ENCODE peak calls at places on chromosomes 11 and 22, in ten cellular contexts. A is tibial nerve, U is thoracic aorta, J is transverse colon, W is cardiac muscle cell, N is ovary, X is RWPE2, R is right lobe of liver, C is DND-41, Q is Caco-2. D is an unnamed sample. For H3K4me1, the result is how much of the 10 kb centered on the place peaks cover.

GRCh38 chr11:64752106-64752970 is 7.4 kb downstream of the PYGM start:
- DNase-seq in A (no peak), U (no peak), J (no peak), W (no peak), N (no peak), X (no peak), R (peak), C (no peak), Q (no peak), D (no peak)

GRCh38 chr11:117513666-117514065 is 186.0 kb downstream of the CEP164 start:
- DNase-seq in A (no peak), U (no peak), J (no peak), W (no peak), N (no peak), X (no peak), R (no peak), C (no peak), Q (no peak), D (no peak)

GRCh38 chr11:133821776-133822175 is 23.5 kb downstream of the SPATA19 start:
- DNase-seq in A (no peak), U (no peak), J (peak), W (peak), N (no peak), X (no peak), R (no peak), C (peak), Q (peak), D (no peak)

GRCh38 chr11:66784575-66784974 is 55.6 kb upstream of the SPTBN2 start:
- DNase-seq in A (no peak), U (no peak), J (no peak), W (no peak), N (no peak), X (no peak), R (no peak), C (no peak), Q (no peak), D (no peak)

GRCh38 chr11:123047265-123047946 is 14.5 kb downstream of the HSPA8 start:
- DNase-seq in A (no peak), U (no peak), J (no peak), W (no peak), N (no peak), X (no peak), R (no peak), C (no peak), Q (no peak), D (no peak)

GRCh38 chr22:37965940-37966664 is 12.6 kb downstream of the POLR2F start:
- DNase-seq in A (no peak), U (no peak), J (no peak), W (peak), N (no peak), X (no peak), R (no peak), C (no peak), Q (no peak), D (no peak)

GRCh38 chr11:33868646-33869461 is 23.0 kb downstream of the LMO2 start:
- DNase-seq in A (no peak), U (no peak), J (no peak), W (peak), N (peak), X (no peak), R (peak), C (no peak), Q (no peak), D (no peak)

GRCh38 chr11:128232588-128232987 is 354.8 kb downstream of the ETS1 start:
- DNase-seq in A (no peak), U (no peak), J (no peak), W (no peak), N (no peak), X (no peak), R (no peak), C (no peak), Q (no peak), D (no peak)

GRCh38 chr11:109851780-109852390 is 241.3 kb upstream of the ZC3H12C start:
- DNase-seq in A (no peak), U (no peak), J (no peak), W (no peak), N (no peak), X (no peak), R (no peak), C (no peak), Q (no peak), D (no peak)

GRCh38 chr11:64546600-64546999 is 44.4 kb upstream of the SLC22A12 start:
- DNase-seq in A (no peak), U (no peak), J (no peak), W (no peak), N (no peak), X (no peak), R (no peak), C (no peak), Q (no peak), D (no peak)

GRCh38 chr11:56841210-56841810 is 92.8 kb upstream of the OR9G4 start:
- DNase-seq in A (no peak), U (no peak), J (peak), W (peak), N (peak), X (no peak), R (no peak), C (peak), Q (peak), D (no peak)

GRCh38 chr22:19055801-19056200 is 66.4 kb downstream of the DGCR2 start:
- DNase-seq in A (no peak), U (no peak), J (no peak), W (no peak), N (no peak), X (no peak), R (no peak), C (no peak), Q (no peak), D (no peak)

GRCh38 chr11:109597336-109597735 is 175.3 kb downstream of the C11orf87 start:
- DNase-seq in A (no peak), U (no peak), J (no peak), W (no peak), N (no peak), X (no peak), R (no peak), C (no peak), Q (no peak), D (no peak)

GRCh38 chr11:134150195-134150903 is 73.4 kb downstream of the NCAPD3 start:
- DNase-seq in A (no peak), U (no peak), J (peak), W (no peak), N (no peak), X (no peak), R (no peak), C (no peak), Q (no peak), D (no peak)

GRCh38 chr11:2702771-2703486 is 3.1 kb upstream of the KCNQ1OT1 start:
- DNase-seq in A (no peak), U (no peak), J (no peak), W (no peak), N (no peak), X (peak), R (peak), C (no peak), Q (no peak), D (no peak)

GRCh38 chr11:62671272-62671603 is 235 bp upstream of the UQCC3 start:
- DNase-seq in A (no peak), U (no peak), J (no peak), W (no peak), N (no peak), X (no peak), R (no peak), C (no peak), Q (no peak), D (no peak)

GRCh38 chr11:5380740-5381342 is 2.8 kb upstream of the OR51M1 start:
- DNase-seq in A (no peak), U (no peak), J (peak), W (peak), N (no peak), X (no peak), R (no peak), C (peak), Q (peak), D (peak)

GRCh38 chr11:44611687-44612437 is 46.4 kb downstream of the CD82 start:
- DNase-seq in A (no peak), U (no peak), J (peak), W (no peak), N (no peak), X (no peak), R (no peak), C (no peak), Q (no peak), D (no peak)

GRCh38 chr22:23364389-23364788 is 184.1 kb downstream of the BCR start:
- DNase-seq in A (no peak), U (no peak), J (no peak), W (no peak), N (no peak), X (no peak), R (no peak), C (no peak), Q (no peak), D (no peak)

GRCh38 chr22:36726007-36726380 is 22.4 kb upstream of the CACNG2 start:
- DNase-seq in A (no peak), U (no peak), J (no peak), W (no peak), N (no peak), X (no peak), R (no peak), C (no peak), Q (no peak), D (no peak)

GRCh38 chr11:68525930-68526329 is 65.4 kb downstream of the PPP6R3 start:
- DNase-seq in A (no peak), U (no peak), J (no peak), W (no peak), N (no peak), X (no peak), R (no peak), C (no peak), Q (no peak), D (peak)

GRCh38 chr22:37905534-37906363 is at the start of gene MICALL1:
- DNase-seq in A (peak), U (no peak), J (peak), W (peak), N (peak), X (peak), R (peak), C (peak), Q (peak), D (peak)

GRCh38 chr22:16914006-16914405 is 88.8 kb upstream of the XKR3 start:
- DNase-seq in A (no peak), U (no peak), J (no peak), W (no peak), N (no peak), X (no peak), R (no peak), C (no peak), Q (no peak), D (no peak)

GRCh38 chr11:33860926-33861325 is 30.9 kb downstream of the LMO2 start:
- DNase-seq in A (no peak), U (no peak), J (no peak), W (no peak), N (no peak), X (no peak), R (no peak), C (no peak), Q (no peak), D (no peak)

GRCh38 chr11:9273430-9274336 is 8.5 kb upstream of the DENND5A start:
- DNase-seq in A (no peak), U (no peak), J (no peak), W (no peak), N (no peak), X (no peak), R (no peak), C (no peak), Q (no peak), D (no peak)

GRCh38 chr11:33721291-33721840 is 14.9 kb downstream of the CD59 start:
- DNase-seq in A (no peak), U (no peak), J (no peak), W (no peak), N (no peak), X (no peak), R (no peak), C (no peak), Q (no peak), D (no peak)

GRCh38 chr11:65640483-65641207 is 2.7 kb downstream of the SIPA1 start:
- DNase-seq in A (no peak), U (no peak), J (peak), W (no peak), N (no peak), X (no peak), R (peak), C (no peak), Q (no peak), D (no peak)

GRCh38 chr11:128424271-128424709 is 163.1 kb downstream of the ETS1 start:
- DNase-seq in A (no peak), U (no peak), J (no peak), W (peak), N (peak), X (no peak), R (no peak), C (no peak), Q (no peak), D (no peak)

GRCh38 chr11:93525601-93526000 is 17.6 kb downstream of the SMCO4 start:
- DNase-seq in A (no peak), U (no peak), J (no peak), W (no peak), N (no peak), X (no peak), R (no peak), C (no peak), Q (no peak), D (no peak)

GRCh38 chr11:93524173-93524536 is 19.0 kb downstream of the SMCO4 start:
- DNase-seq in A (no peak), U (no peak), J (no peak), W (no peak), N (no peak), X (no peak), R (no peak), C (no peak), Q (no peak), D (no peak)

GRCh38 chr11:93521086-93521485 is 22.1 kb downstream of the SMCO4 start:
- DNase-seq in A (no peak), U (no peak), J (no peak), W (no peak), N (no peak), X (no peak), R (no peak), C (peak), Q (no peak), D (no peak)

GRCh38 chr11:93524868-93525267 is 18.3 kb downstream of the SMCO4 start:
- DNase-seq in A (no peak), U (no peak), J (no peak), W (no peak), N (no peak), X (no peak), R (no peak), C (no peak), Q (no peak), D (no peak)

DNA sequence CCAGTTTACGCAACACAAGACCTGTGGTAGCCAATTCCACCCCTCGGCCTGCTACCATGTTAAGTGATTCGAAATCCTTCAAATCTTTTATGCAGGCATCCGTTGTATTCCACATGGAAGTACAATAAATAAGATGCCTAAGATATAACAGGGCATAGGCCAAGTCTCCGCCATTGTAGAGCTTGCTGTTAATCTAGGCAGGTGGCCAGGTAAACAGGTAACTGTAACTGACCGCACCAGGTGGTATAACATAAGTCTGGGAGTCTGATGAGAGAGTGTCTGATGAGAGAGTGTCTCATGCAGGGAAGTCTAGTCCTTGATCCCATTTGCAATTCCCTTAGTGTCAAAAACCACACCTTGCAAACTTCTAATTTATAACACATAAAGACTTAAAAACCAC is 20.7 kb downstream of the SMCO4 start:
- DNase-seq in A (no peak), U (no peak), J (no peak), W (no peak), N (no peak), X (no peak), R (no peak), C (no peak), Q (no peak), D (no peak)
- H3K4me1 ChIP-seq in A (under half), U (under half), J (under half), W (half or more), N (under half), X (under half), R (under half), C (half or more), Q (under half), D (under half)

GRCh38 chr11:114896594-114896993 is 218.3 kb downstream of the NXPE2 start:
- DNase-seq in A (no peak), U (no peak), J (no peak), W (no peak), N (no peak), X (no peak), R (no peak), C (no peak), Q (no peak), D (no peak)
- TF ChIP-seq CTCF in A (no peak), U (no peak), J (no peak), W (no peak), N (no peak), X (no peak), R (no peak), C (no peak), Q (no peak), D (no peak)

GRCh38 chr22:20141186-20142077 is 9.4 kb downstream of the CCDC188 start:
- DNase-seq in A (no peak), U (no peak), J (no peak), W (no peak), N (no peak), X (no peak), R (no peak), C (no peak), Q (no peak), D (no peak)

GRCh38 chr22:20138868-20139267 is 7.3 kb downstream of the ZDHHC8 start:
- DNase-seq in A (no peak), U (no peak), J (no peak), W (no peak), N (no peak), X (no peak), R (no peak), C (no peak), Q (no peak), D (no peak)

GRCh38 chr22:20139391-20140106 is 7.9 kb downstream of the ZDHHC8 start:
- DNase-seq in A (no peak), U (no peak), J (no peak), W (no peak), N (no peak), X (no peak), R (no peak), C (no peak), Q (no peak), D (no peak)

GRCh38 chr22:20140521-20140964 is 8.9 kb downstream of the ZDHHC8 start:
- DNase-seq in A (no peak), U (no peak), J (no peak), W (no peak), N (no peak), X (no peak), R (no peak), C (no peak), Q (no peak), D (no peak)

DNA sequence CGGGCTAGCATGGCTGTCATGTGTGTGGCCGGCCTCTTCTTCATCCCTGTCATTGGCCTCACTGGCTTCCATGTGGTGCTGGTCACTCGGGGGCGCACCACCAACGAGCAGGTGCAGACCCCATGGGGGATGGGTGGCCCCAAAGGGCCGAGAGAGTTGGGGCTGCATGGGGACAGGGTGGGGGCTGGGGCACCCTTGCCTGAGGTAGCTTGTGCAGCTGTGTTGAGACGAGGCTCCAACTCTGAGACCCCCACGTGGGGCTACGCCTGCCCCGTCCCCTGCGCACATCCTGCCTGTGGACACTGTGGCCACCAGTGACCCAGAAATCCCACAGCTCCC is 8.5 kb downstream of the ZDHHC8 start:
- DNase-seq in A (no peak), U (no peak), J (no peak), W (no peak), N (no peak), X (no peak), R (no peak), C (no peak), Q (no peak), D (no peak)
- H3K4me1 ChIP-seq in A (half or more), U (under half), J (under half), W (under half), N (under half), X (under half), R (under half), C (under half), Q (under half), D (under half)

GRCh38 chr11:102590646-102591045 is 34.5 kb downstream of the MMP20 start:
- DNase-seq in A (no peak), U (no peak), J (no peak), W (no peak), N (no peak), X (no peak), R (no peak), C (no peak), Q (no peak), D (no peak)
- TF ChIP-seq CTCF in A (no peak), U (no peak), J (no peak), W (no peak), N (no peak), X (no peak), R (no peak), C (no peak), Q (no peak), D (no peak)

D was measured in foreskin keratinocyte.